ENCODE peak calls at places on chromosome 13, in ten cellular contexts. H is HT-29, S is posterior cingulate gyrus, K is immature natural killer cell, C is AG09319, W is NCI-H460, V is suprapubic skin, Z is MM.1S, F is RCC 7860, D is NCI-H2227 treated with DMSO at 0.1 percent for 48 hours. I is an unnamed sample.

GRCh38 chr13:24032252-24032651 is 128.3 kb upstream of the SPATA13 start:
- DNase-seq in H (peak), S (no peak), K (no peak), C (peak), W (no peak), V (no peak), Z (no peak), F (no peak), D (no peak), I (peak)

GRCh38 chr13:40181203-40181845 is 485.1 kb downstream of the FOXO1 start:
- DNase-seq in H (peak), S (no peak), K (no peak), C (no peak), W (no peak), V (no peak), Z (no peak), F (peak), D (no peak), I (peak)

GRCh38 chr13:113378825-113379224 is 14.9 kb upstream of the GRTP1 start:
- DNase-seq in H (no peak), S (no peak), K (no peak), C (no peak), W (no peak), V (peak), Z (no peak), F (no peak), D (no peak), I (no peak)

GRCh38 chr13:110528371-110528770 is 33.2 kb downstream of the RAB20 start:
- DNase-seq in H (no peak), S (no peak), K (no peak), C (no peak), W (peak), V (no peak), Z (no peak), F (no peak), D (no peak), I (no peak)

GRCh38 chr13:111060237-111060919 is 54.7 kb upstream of the ARHGEF7 start:
- DNase-seq in H (no peak), S (no peak), K (no peak), C (no peak), W (no peak), V (no peak), Z (no peak), F (no peak), D (no peak), I (no peak)

GRCh38 chr13:80086304-80086721 is 254.6 kb downstream of the SPRY2 start:
- DNase-seq in H (peak), S (no peak), K (no peak), C (no peak), W (no peak), V (no peak), Z (no peak), F (peak), D (no peak), I (no peak)

GRCh38 chr13:28819748-28820098 is 416 bp upstream of the MTUS2 start:
- DNase-seq in H (peak), S (peak), K (no peak), C (no peak), W (peak), V (no peak), Z (peak), F (no peak), D (no peak), I (peak)

GRCh38 chr13:29464105-29464679 is 131.3 kb downstream of the SLC7A1 start:
- DNase-seq in H (no peak), S (no peak), K (no peak), C (no peak), W (no peak), V (no peak), Z (no peak), F (no peak), D (no peak), I (no peak)

GRCh38 chr13:99948411-99948810 is 23.2 kb downstream of the ZIC5 start:
- DNase-seq in H (no peak), S (no peak), K (no peak), C (no peak), W (no peak), V (no peak), Z (no peak), F (no peak), D (no peak), I (no peak)

GRCh38 chr13:112067871-112068305 is 939 bp downstream of the SOX1 start:
- DNase-seq in H (no peak), S (no peak), K (no peak), C (no peak), W (no peak), V (peak), Z (no peak), F (no peak), D (peak), I (peak)

GRCh38 chr13:113963376-113963775 is 10.5 kb downstream of the C13orf46 start:
- DNase-seq in H (no peak), S (peak), K (no peak), C (no peak), W (no peak), V (no peak), Z (no peak), F (no peak), D (no peak), I (no peak)

GRCh38 chr13:114146629-114147028 is 14.2 kb upstream of the RASA3 start:
- DNase-seq in H (peak), S (no peak), K (no peak), C (no peak), W (no peak), V (no peak), Z (no peak), F (no peak), D (no peak), I (peak)

I was measured in cardiac muscle cell.